ENCODE peak calls at places on chromosomes 7 and 10, in four cellular contexts. C, R, B and A are unnamed samples.

GRCh38 chr10:111004016-111004415 is 72.8 kb upstream of the ADRA2A start:
- ATAC-seq in C (no peak), B (no peak), R (no peak), A (no peak)

GRCh38 chr10:116808706-116809105 is 40.6 kb upstream of the ENO4 start:
- ATAC-seq in R (no peak), B (no peak), C (no peak), A (no peak)

GRCh38 chr7:1843921-1844335 is 173.9 kb downstream of the ELFN1 start:
- ATAC-seq in R (no peak), B (no peak), C (no peak), A (no peak)

GRCh38 chr7:30708983-30709382 is 26.7 kb upstream of the CRHR2 start:
- ATAC-seq in C (peak), B (no peak), R (no peak), A (peak)

GRCh38 chr7:41046221-41046761 is 656.6 kb downstream of the INHBA start:
- ATAC-seq in C (peak), R (no peak), B (peak), A (peak)

GRCh38 chr10:77531441-77532001 is 106.1 kb downstream of the KCNMA1 start:
- ATAC-seq in B (peak), R (no peak), C (peak), A (peak)

GRCh38 chr7:104794154-104794553 is 219.9 kb upstream of the KMT2E start:
- ATAC-seq in R (no peak), B (no peak), C (no peak), A (no peak)

GRCh38 chr10:78868861-78869260 is 199.9 kb upstream of the ZMIZ1 start:
- ATAC-seq in B (no peak), C (no peak), R (no peak), A (no peak)

GRCh38 chr7:150955519-150956394 is 22.4 kb downstream of the KCNH2 start:
- ATAC-seq in C (peak), R (no peak), B (no peak), A (peak)

GRCh38 chr7:50962281-50962883 is 179.7 kb upstream of the GRB10 start:
- ATAC-seq in R (no peak), B (peak), C (no peak), A (no peak)

GRCh38 chr10:30747633-30748032 is 118.1 kb upstream of the LYZL2 start:
- ATAC-seq in R (peak), C (no peak), B (no peak), A (no peak)

GRCh38 chr10:8616166-8616565 is 561.7 kb downstream of the GATA3 start:
- ATAC-seq in C (no peak), B (peak), R (no peak), A (no peak)

GRCh38 chr7:96349572-96349971 is 27.7 kb upstream of the SLC25A13 start:
- ATAC-seq in B (peak), R (no peak), C (peak), A (no peak)

GRCh38 chr10:101134299-101135127 is 3.4 kb downstream of the TLX1 start:
- ATAC-seq in B (no peak), R (no peak), C (no peak), A (no peak)

GRCh38 chr10:93995182-93995581 is 1.5 kb downstream of the PLCE1 start:
- ATAC-seq in B (no peak), C (no peak), R (no peak), A (no peak)

GRCh38 chr7:131190581-131190980 is 137.1 kb upstream of the MKLN1 start:
- ATAC-seq in B (no peak), R (no peak), C (no peak), A (no peak)

GRCh38 chr10:92436611-92437010 is 137.3 kb downstream of the IDE start:
- ATAC-seq in C (no peak), B (no peak), R (no peak), A (no peak)

GRCh38 chr10:4498763-4499251 is 327.2 kb upstream of the AKR1E2 start:
- ATAC-seq in B (no peak), R (no peak), C (peak), A (peak)

GRCh38 chr10:72567884-72568283 is 58.0 kb downstream of the MICU1 start:
- ATAC-seq in C (no peak), B (peak), R (no peak), A (no peak)

GRCh38 chr10:86770412-86770960 is 14.1 kb downstream of the BMPR1A start:
- ATAC-seq in C (peak), R (no peak), B (peak), A (no peak)

GRCh38 chr7:127383123-127383835 is 9.2 kb downstream of the ZNF800 start:
- ATAC-seq in B (no peak), C (no peak), R (no peak), A (no peak)

GRCh38 chr10:80194373-80195045 is 10.8 kb downstream of the ANXA11 start:
- ATAC-seq in C (no peak), B (no peak), R (no peak), A (no peak)

GRCh38 chr10:123496996-123497660 is 169.0 kb upstream of the GPR26 start:
- ATAC-seq in C (no peak), B (no peak), R (no peak), A (no peak)

GRCh38 chr10:69281507-69282413 is 3.5 kb downstream of the HK1 start:
- ATAC-seq in R (no peak), B (no peak), C (peak), A (no peak)

GRCh38 chr7:24435002-24435401 is 138.2 kb upstream of the PALS2 start:
- ATAC-seq in R (no peak), B (no peak), C (no peak), A (no peak)

GRCh38 chr7:108054537-108054936 is 51.6 kb upstream of the LAMB1 start:
- ATAC-seq in C (no peak), R (no peak), B (no peak), A (no peak)

DNA sequence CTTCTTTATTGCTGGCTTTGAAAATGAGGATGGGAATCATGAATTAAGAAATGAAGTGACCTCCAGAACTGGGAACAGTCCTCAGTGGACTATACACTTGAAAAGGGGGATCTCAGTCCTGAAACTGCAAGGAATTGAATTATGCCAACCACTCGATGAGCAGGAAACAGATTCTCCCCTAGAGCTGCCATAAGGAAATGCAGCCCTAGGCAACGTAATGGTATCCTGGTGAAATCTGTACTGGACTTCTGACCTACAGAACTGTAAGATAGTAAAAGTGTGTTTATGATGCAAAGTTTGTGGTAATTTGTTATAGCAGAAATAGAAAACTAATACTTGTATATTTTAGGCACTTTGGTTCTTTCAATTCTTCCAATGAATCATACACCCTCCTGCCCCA is 236.4 kb upstream of the TAC1 start:
- ATAC-seq in C (no peak), B (no peak), R (no peak), A (no peak)
- TF ChIP-seq CTCF in C (no peak), B (no peak), R (no peak), A (no peak)

DNA sequence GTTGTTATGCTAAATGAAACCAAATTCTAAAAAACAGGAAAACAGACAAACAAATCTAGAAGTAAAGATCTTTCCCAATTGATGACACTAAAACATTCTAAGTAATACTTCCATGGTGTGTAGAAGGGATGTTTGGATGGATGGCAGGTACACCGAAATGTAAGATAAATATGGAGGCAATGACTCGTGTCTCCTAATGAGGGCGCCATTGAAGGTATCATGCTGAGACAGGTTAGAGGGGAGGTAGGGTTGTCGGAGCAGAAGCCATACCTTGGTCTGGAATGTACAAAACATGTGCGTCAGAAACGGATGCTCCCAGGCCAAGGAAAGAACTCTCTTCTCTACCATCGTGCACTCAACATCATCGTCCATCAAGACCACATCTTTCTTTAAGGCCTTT is 101.4 kb downstream of the PRKCQ start:
- ATAC-seq in C (no peak), R (no peak), B (no peak), A (no peak)
- TF ChIP-seq CTCF in C (no peak), R (no peak), B (peak), A (no peak)

DNA sequence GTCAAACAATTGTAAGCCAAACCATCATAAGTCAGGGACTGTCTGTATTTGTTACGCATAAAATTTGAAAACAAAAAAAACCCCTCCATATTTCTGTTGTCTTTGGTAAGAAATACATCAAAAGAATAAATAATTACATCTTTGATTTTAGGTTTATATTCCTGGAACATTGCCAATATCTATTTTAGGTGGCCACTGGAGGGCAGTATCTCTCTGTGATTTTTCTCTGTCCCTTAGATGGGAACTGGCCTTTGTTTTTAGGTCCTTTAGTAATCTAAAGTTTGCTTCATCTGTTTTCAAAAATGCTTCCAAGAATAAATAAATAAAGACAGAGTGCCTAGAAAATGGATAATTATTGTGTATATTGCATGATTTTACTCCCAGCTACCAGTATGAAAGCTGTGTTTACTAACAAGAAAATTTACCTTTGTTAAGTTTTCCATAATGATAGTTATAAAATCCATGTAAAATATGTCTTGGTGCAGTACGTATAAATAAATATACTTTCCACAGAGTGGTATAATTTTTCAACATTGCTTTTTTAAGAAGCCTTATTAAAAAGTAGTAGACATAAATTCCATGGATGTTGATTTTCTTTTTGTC is 64.2 kb downstream of the PHYHIPL start:
- ATAC-seq in B (peak), R (no peak), C (no peak), A (no peak)
- TF ChIP-seq CTCF in B (peak), R (peak), C (peak), A (peak)

GRCh38 chr7:115387168-115387567 is 465.3 kb downstream of the MDFIC start:
- ATAC-seq in B (no peak), R (no peak), C (no peak), A (no peak)
- TF ChIP-seq CTCF in B (no peak), R (no peak), C (no peak), A (no peak)

GRCh38 chr10:50310560-50311174 is 59.4 kb upstream of the ASAH2 start:
- ATAC-seq in C (no peak), R (no peak), B (peak), A (no peak)
- TF ChIP-seq CTCF in C (peak), R (peak), B (peak), A (peak)

GRCh38 chr10:25694976-25695375 is 239.1 kb upstream of the MYO3A start:
- ATAC-seq in B (no peak), R (no peak), C (no peak), A (no peak)

GRCh38 chr10:25697412-25697811 is 236.6 kb upstream of the MYO3A start:
- ATAC-seq in R (no peak), C (peak), B (no peak), A (no peak)

GRCh38 chr10:25695586-25695985 is 238.4 kb upstream of the MYO3A start:
- ATAC-seq in B (no peak), R (no peak), C (no peak), A (no peak)

GRCh38 chr10:25694206-25694933 is 239.7 kb upstream of the MYO3A start:
- ATAC-seq in R (no peak), B (no peak), C (no peak), A (no peak)

GRCh38 chr10:25696013-25696708 is 237.9 kb upstream of the MYO3A start:
- ATAC-seq in R (no peak), C (no peak), B (no peak), A (no peak)
- TF ChIP-seq CTCF in R (no peak), C (no peak), B (no peak), A (no peak)

GRCh38 chr10:43230101-43230908 is 36.6 kb downstream of the RASGEF1A start:
- ATAC-seq in B (no peak), R (no peak), C (no peak), A (no peak)
- TF ChIP-seq CTCF in B (no peak), R (no peak), C (no peak), A (no peak)

DNA sequence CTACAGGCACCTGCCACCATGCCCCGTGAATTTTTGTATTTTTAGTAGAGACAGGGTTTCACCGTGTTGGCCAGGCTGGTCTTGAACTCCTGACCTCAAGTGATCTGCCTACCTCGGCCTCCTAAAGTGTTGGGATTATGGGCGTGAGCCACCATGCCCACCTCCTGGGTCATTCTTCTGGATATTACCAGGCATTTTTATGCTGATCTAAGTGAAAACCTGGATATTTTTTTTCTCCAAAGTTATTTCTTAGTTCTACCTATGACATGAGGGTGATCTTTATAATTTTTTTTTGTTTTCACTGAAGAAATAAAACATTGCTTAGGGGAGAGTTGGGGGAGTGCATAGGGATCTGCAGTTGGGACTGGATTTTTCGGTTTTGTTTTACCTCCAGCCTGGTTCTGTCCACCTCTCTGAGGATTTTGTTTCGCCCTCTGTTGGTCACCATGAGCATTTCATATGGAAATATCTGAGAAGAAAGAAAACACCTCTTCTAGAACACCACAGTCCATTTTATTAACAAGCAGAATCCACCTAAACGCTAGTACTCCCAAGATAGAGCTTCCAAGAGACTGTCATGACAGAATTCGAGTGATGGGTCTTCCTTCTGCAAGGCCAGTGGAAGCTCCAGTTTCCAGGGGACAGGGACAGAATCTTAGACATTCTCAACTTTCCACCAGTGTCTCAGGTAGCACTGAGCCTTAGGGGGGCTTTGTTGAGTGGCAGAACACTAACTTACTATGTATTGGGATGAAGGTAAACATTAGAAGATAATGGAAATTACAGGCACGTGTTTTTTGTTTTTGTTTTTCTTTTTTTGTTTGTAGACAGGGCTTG is 33.4 kb upstream of the AFAP1L2 start:
- ATAC-seq in C (no peak), B (no peak), R (no peak), A (no peak)
- TF ChIP-seq CTCF in C (peak), B (peak), R (no peak), A (peak)

GRCh38 chr10:122469848-122470247 is 8.5 kb downstream of the HTRA1 start:
- ATAC-seq in C (peak), B (no peak), R (no peak), A (no peak)
- TF ChIP-seq CTCF in C (no peak), B (no peak), R (no peak), A (no peak)

GRCh38 chr7:9752033-9752432 is 1221.6 kb upstream of the PHF14 start:
- ATAC-seq in C (no peak), R (no peak), B (no peak), A (no peak)
- TF ChIP-seq CTCF in C (no peak), R (no peak), B (no peak), A (no peak)